ENCODE peak calls at places on chromosomes 2 and 18, in eight cellular contexts. One of them, this sample, is unnamed.

GRCh38 chr2:121099329-121100318 is 185.4 kb downstream of the TFCP2L1 start:
- DNase-seq in astrocyte of the spinal cord: no peak
- DNase-seq in thyroid gland: peak
- DNase-seq in neural progenitor cell: peak
- DNase-seq in lower lobe of right lung: peak
- DNase-seq in heart right ventricle: peak
- DNase-seq in AG10803: no peak
- DNase-seq in cardiac fibroblast: no peak
- DNase-seq in this sample: no peak

GRCh38 chr18:8991131-8991530 is 111.4 kb upstream of the NDUFV2 start:
- DNase-seq in thyroid gland: no peak
- DNase-seq in neural progenitor cell: no peak
- DNase-seq in astrocyte of the spinal cord: no peak
- DNase-seq in lower lobe of right lung: no peak
- DNase-seq in heart right ventricle: no peak
- DNase-seq in AG10803: peak
- DNase-seq in cardiac fibroblast: no peak
- DNase-seq in this sample: no peak

GRCh38 chr2:127358044-127358443 is 29.7 kb downstream of the MAP3K2 start:
- DNase-seq in heart right ventricle: no peak
- DNase-seq in lower lobe of right lung: no peak
- DNase-seq in neural progenitor cell: no peak
- DNase-seq in astrocyte of the spinal cord: no peak
- DNase-seq in thyroid gland: no peak
- DNase-seq in cardiac fibroblast: peak
- DNase-seq in AG10803: no peak
- DNase-seq in this sample: peak

GRCh38 chr2:1886405-1886992 is 142.2 kb upstream of the PXDN start:
- DNase-seq in heart right ventricle: peak
- DNase-seq in astrocyte of the spinal cord: peak
- DNase-seq in neural progenitor cell: peak
- DNase-seq in cardiac fibroblast: peak
- DNase-seq in lower lobe of right lung: peak
- DNase-seq in thyroid gland: peak
- DNase-seq in AG10803: peak
- DNase-seq in this sample: peak

GRCh38 chr2:6960659-6961058 is 43.4 kb downstream of the RNF144A start:
- DNase-seq in astrocyte of the spinal cord: peak
- DNase-seq in heart right ventricle: no peak
- DNase-seq in lower lobe of right lung: no peak
- DNase-seq in cardiac fibroblast: peak
- DNase-seq in thyroid gland: peak
- DNase-seq in neural progenitor cell: no peak
- DNase-seq in AG10803: peak
- DNase-seq in this sample: no peak

GRCh38 chr2:204542967-204543608 is 2.2 kb upstream of the PARD3B start:
- DNase-seq in astrocyte of the spinal cord: no peak
- DNase-seq in heart right ventricle: no peak
- DNase-seq in lower lobe of right lung: no peak
- DNase-seq in thyroid gland: no peak
- DNase-seq in neural progenitor cell: no peak
- DNase-seq in cardiac fibroblast: peak
- DNase-seq in AG10803: peak
- DNase-seq in this sample: peak

GRCh38 chr18:53698907-53699306 is 525.6 kb downstream of the MBD2 start:
- DNase-seq in lower lobe of right lung: peak
- DNase-seq in astrocyte of the spinal cord: peak
- DNase-seq in AG10803: peak
- DNase-seq in cardiac fibroblast: peak
- DNase-seq in heart right ventricle: peak
- DNase-seq in neural progenitor cell: peak
- DNase-seq in thyroid gland: no peak
- DNase-seq in this sample: no peak

GRCh38 chr18:77000527-77000926 is 132.1 kb downstream of the MBP start:
- DNase-seq in neural progenitor cell: peak
- DNase-seq in heart right ventricle: no peak
- DNase-seq in AG10803: peak
- DNase-seq in lower lobe of right lung: peak
- DNase-seq in astrocyte of the spinal cord: peak
- DNase-seq in cardiac fibroblast: peak
- DNase-seq in thyroid gland: peak
- DNase-seq in this sample: peak

GRCh38 chr2:235618039-235618438 is 124.2 kb downstream of the AGAP1 start:
- DNase-seq in neural progenitor cell: no peak
- DNase-seq in AG10803: peak
- DNase-seq in lower lobe of right lung: no peak
- DNase-seq in heart right ventricle: no peak
- DNase-seq in thyroid gland: no peak
- DNase-seq in astrocyte of the spinal cord: peak
- DNase-seq in cardiac fibroblast: peak
- DNase-seq in this sample: peak

GRCh38 chr2:65261676-65262075 is 34.0 kb downstream of the ACTR2 start:
- DNase-seq in astrocyte of the spinal cord: no peak
- DNase-seq in cardiac fibroblast: peak
- DNase-seq in lower lobe of right lung: no peak
- DNase-seq in thyroid gland: no peak
- DNase-seq in neural progenitor cell: no peak
- DNase-seq in heart right ventricle: no peak
- DNase-seq in AG10803: no peak
- DNase-seq in this sample: no peak

GRCh38 chr2:20129320-20130274 is 78.2 kb upstream of the LAPTM4A start:
- DNase-seq in neural progenitor cell: no peak
- DNase-seq in astrocyte of the spinal cord: no peak
- DNase-seq in lower lobe of right lung: no peak
- DNase-seq in heart right ventricle: no peak
- DNase-seq in thyroid gland: peak
- DNase-seq in cardiac fibroblast: no peak
- DNase-seq in AG10803: no peak
- DNase-seq in this sample: no peak

GRCh38 chr2:44549856-44550255 is 188.1 kb downstream of the CAMKMT start:
- DNase-seq in neural progenitor cell: no peak
- DNase-seq in astrocyte of the spinal cord: peak
- DNase-seq in lower lobe of right lung: no peak
- DNase-seq in cardiac fibroblast: peak
- DNase-seq in AG10803: peak
- DNase-seq in heart right ventricle: no peak
- DNase-seq in thyroid gland: no peak
- DNase-seq in this sample: no peak

GRCh38 chr2:225620227-225620626 is 220.7 kb downstream of the NYAP2 start:
- DNase-seq in neural progenitor cell: no peak
- DNase-seq in lower lobe of right lung: no peak
- DNase-seq in cardiac fibroblast: no peak
- DNase-seq in astrocyte of the spinal cord: no peak
- DNase-seq in AG10803: no peak
- DNase-seq in thyroid gland: no peak
- DNase-seq in heart right ventricle: no peak
- DNase-seq in this sample: no peak

DNA sequence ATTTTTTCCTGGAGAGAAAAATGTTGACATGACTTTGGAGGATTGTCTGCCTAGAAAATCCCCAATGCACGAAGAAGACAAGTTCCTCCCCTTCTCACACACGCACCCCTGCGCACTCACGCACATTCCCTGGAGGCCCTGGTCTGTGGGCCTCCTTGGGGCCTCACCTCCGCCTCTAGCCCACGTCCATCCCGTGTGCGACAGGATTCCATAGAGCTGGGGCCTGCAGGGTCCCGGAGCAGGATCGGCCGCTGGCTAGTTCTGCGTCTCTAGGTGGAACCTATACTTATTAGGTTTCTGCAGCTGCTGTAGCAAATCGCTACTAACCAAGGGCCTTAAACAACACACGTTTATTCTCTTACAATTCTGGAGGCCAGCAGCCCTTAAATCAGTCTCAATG is 198.9 kb downstream of the ZFP36L2 start:
- DNase-seq in astrocyte of the spinal cord: no peak
- DNase-seq in neural progenitor cell: no peak
- DNase-seq in AG10803: no peak
- DNase-seq in heart right ventricle: no peak
- DNase-seq in lower lobe of right lung: no peak
- DNase-seq in thyroid gland: no peak
- DNase-seq in cardiac fibroblast: no peak
- DNase-seq in this sample: no peak
- H3K4me3 ChIP-seq in astrocyte of the spinal cord: no peak
- H3K4me3 ChIP-seq in neural progenitor cell: no peak
- H3K4me3 ChIP-seq in AG10803: no peak
- H3K4me3 ChIP-seq in heart right ventricle: no peak
- H3K4me3 ChIP-seq in lower lobe of right lung: no peak
- H3K4me3 ChIP-seq in thyroid gland: no peak
- H3K4me3 ChIP-seq in cardiac fibroblast: no peak
- H3K4me3 ChIP-seq in this sample: no peak

DNA sequence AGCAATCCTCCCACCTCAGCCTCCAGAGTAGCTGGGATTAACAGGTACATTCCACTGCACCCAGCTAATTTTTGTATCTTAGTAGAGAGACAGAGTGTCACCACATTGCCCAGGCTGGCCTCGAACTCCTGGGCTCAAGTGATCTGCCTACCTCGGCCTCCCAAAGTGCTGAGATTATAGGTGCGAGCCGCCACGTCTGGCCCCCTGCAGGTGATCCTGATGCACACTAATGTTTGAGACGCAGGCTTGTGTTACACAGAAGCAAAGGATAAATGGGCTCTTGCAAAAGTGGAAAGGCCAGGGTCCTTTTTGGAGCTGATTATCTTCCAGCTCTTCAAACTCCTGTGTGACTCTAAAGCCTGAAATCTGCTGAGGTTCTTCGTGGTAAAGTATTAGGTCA is 84.2 kb downstream of the TGFA start:
- DNase-seq in thyroid gland: no peak
- DNase-seq in astrocyte of the spinal cord: no peak
- DNase-seq in lower lobe of right lung: no peak
- DNase-seq in neural progenitor cell: no peak
- DNase-seq in cardiac fibroblast: no peak
- DNase-seq in heart right ventricle: no peak
- DNase-seq in AG10803: no peak
- DNase-seq in this sample: no peak
- TF ChIP-seq CTCF in thyroid gland: no peak
- TF ChIP-seq CTCF in astrocyte of the spinal cord: no peak
- TF ChIP-seq CTCF in lower lobe of right lung: no peak
- TF ChIP-seq CTCF in neural progenitor cell: peak
- TF ChIP-seq CTCF in cardiac fibroblast: no peak
- TF ChIP-seq CTCF in heart right ventricle: no peak
- TF ChIP-seq CTCF in AG10803: no peak
- TF ChIP-seq CTCF in this sample: no peak

GRCh38 chr18:45634454-45634853 is 19.2 kb downstream of the SLC14A2 start:
- DNase-seq in astrocyte of the spinal cord: no peak
- DNase-seq in AG10803: no peak
- DNase-seq in lower lobe of right lung: no peak
- DNase-seq in heart right ventricle: no peak
- DNase-seq in thyroid gland: peak
- DNase-seq in neural progenitor cell: no peak
- DNase-seq in cardiac fibroblast: no peak
- DNase-seq in this sample: no peak
- H3K4me3 ChIP-seq in astrocyte of the spinal cord: no peak
- H3K4me3 ChIP-seq in AG10803: no peak
- H3K4me3 ChIP-seq in lower lobe of right lung: no peak
- H3K4me3 ChIP-seq in heart right ventricle: no peak
- H3K4me3 ChIP-seq in thyroid gland: no peak
- H3K4me3 ChIP-seq in neural progenitor cell: no peak
- H3K4me3 ChIP-seq in cardiac fibroblast: no peak
- H3K4me3 ChIP-seq in this sample: no peak

DNA sequence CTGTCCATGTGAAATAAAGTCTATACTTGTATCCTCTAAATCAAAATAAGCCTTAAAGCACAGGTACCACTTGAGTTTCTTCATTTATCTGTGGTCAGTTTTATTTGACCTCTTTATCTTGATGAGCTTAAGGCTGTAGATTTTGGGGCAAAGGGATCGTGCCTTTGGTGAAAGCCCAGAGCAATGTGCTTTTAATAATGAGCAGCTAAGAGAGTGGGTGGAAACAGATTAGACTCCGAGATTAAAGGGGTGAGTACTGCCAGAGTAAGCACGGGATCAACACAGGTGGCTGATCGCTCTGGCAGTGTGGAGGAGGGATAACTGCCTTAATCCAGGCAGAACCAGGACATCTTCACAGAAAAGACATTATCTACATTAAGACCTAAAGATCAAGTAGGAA is 280.4 kb downstream of the TDRD15 start:
- DNase-seq in thyroid gland: no peak
- DNase-seq in heart right ventricle: no peak
- DNase-seq in astrocyte of the spinal cord: no peak
- DNase-seq in AG10803: no peak
- DNase-seq in lower lobe of right lung: no peak
- DNase-seq in cardiac fibroblast: no peak
- DNase-seq in neural progenitor cell: no peak
- DNase-seq in this sample: no peak
- TF ChIP-seq CTCF in thyroid gland: no peak
- TF ChIP-seq CTCF in heart right ventricle: no peak
- TF ChIP-seq CTCF in astrocyte of the spinal cord: no peak
- TF ChIP-seq CTCF in AG10803: no peak
- TF ChIP-seq CTCF in lower lobe of right lung: no peak
- TF ChIP-seq CTCF in cardiac fibroblast: no peak
- TF ChIP-seq CTCF in neural progenitor cell: no peak
- TF ChIP-seq CTCF in this sample: no peak

DNA sequence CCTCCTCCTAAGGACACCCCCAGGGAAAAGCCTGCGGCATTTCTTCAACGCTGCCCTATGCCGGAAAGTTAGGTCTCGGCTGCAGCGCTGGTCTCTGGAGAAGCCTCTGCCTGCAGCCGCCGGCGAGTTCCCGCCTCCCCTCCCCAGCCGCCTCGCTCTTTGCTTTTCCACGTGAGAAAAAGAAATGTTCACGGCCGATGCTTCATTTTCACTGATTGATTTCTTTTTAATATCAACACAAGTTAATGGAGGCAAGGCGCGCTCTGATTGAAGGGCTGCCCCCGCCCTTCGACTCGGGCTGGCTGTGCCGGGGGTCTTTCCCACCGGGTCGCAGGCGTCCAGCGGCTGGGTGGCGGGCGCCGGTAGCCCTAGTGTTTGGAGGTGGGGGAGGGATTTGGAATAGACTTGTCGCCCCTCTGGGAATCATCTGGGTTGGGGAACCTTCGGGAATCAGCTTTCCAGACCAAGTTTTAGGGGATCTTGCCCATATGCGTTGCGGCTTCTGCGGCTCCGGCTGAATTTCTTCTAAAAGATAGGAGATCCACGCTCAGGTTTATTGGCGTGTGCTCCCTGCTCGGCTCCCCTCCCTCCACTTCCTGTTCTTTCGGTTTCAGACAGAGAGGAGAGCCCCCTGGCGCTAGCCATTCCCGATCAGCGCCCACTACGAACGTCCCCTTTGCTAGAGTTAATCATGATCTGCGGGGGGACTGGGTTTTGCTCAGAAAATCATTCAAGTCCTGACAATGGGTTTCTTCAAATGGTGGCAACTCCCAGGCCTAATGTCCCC is 4.1 kb downstream of the NRP2 start:
- DNase-seq in neural progenitor cell: peak
- DNase-seq in lower lobe of right lung: no peak
- DNase-seq in AG10803: peak
- DNase-seq in cardiac fibroblast: no peak
- DNase-seq in astrocyte of the spinal cord: no peak
- DNase-seq in heart right ventricle: no peak
- DNase-seq in thyroid gland: peak
- DNase-seq in this sample: peak
- H3K4me3 ChIP-seq in neural progenitor cell: peak
- H3K4me3 ChIP-seq in lower lobe of right lung: peak
- H3K4me3 ChIP-seq in AG10803: peak
- H3K4me3 ChIP-seq in cardiac fibroblast: peak
- H3K4me3 ChIP-seq in astrocyte of the spinal cord: peak
- H3K4me3 ChIP-seq in heart right ventricle: peak
- H3K4me3 ChIP-seq in thyroid gland: peak
- H3K4me3 ChIP-seq in this sample: peak

GRCh38 chr18:32530947-32531651 is 60.4 kb upstream of the GAREM1 start:
- DNase-seq in astrocyte of the spinal cord: peak
- DNase-seq in lower lobe of right lung: no peak
- DNase-seq in heart right ventricle: no peak
- DNase-seq in neural progenitor cell: no peak
- DNase-seq in cardiac fibroblast: peak
- DNase-seq in thyroid gland: no peak
- DNase-seq in AG10803: peak
- DNase-seq in this sample: peak
- TF ChIP-seq CTCF in astrocyte of the spinal cord: no peak
- TF ChIP-seq CTCF in lower lobe of right lung: no peak
- TF ChIP-seq CTCF in heart right ventricle: no peak
- TF ChIP-seq CTCF in neural progenitor cell: no peak
- TF ChIP-seq CTCF in cardiac fibroblast: no peak
- TF ChIP-seq CTCF in thyroid gland: no peak
- TF ChIP-seq CTCF in AG10803: no peak
- TF ChIP-seq CTCF in this sample: no peak